ENCODE peak calls at places on chromosomes 7 and 10, in nine cellular contexts. Q is spleen; P is KBM-7; Z is kidney epithelial cell; C is hypothalamus; D is T-helper 17 cell; V is right atrium auricular region; S is endothelial cell; B is activated CD4-positive, alpha-beta memory T cell treated with anti-CD3 and anti-CD28 coated beads for 36 hours. M is an unnamed sample.

GRCh38 chr7:87216701-87217508 is 2.6 kb downstream of the TMEM243 start:
- DNase-seq in Q (no peak), P (peak), Z (peak), C (no peak), D (no peak), V (no peak), S (no peak), B (peak), M (peak)

GRCh38 chr10:128026620-128027281 is 99.5 kb downstream of the MKI67 start:
- DNase-seq in Q (no peak), P (no peak), Z (no peak), C (no peak), D (no peak), V (no peak), S (no peak), B (peak), M (no peak)

GRCh38 chr10:31954410-31955191 is 26.0 kb upstream of the ARHGAP12 start:
- DNase-seq in Q (no peak), P (no peak), Z (no peak), C (no peak), D (no peak), V (no peak), S (no peak), B (no peak), M (no peak)

GRCh38 chr10:96266118-96266770 is 5.1 kb downstream of the BLNK start:
- DNase-seq in Q (no peak), P (no peak), Z (no peak), C (no peak), D (no peak), V (no peak), S (no peak), B (no peak), M (no peak)

GRCh38 chr7:42186181-42186580 is 50.8 kb downstream of the GLI3 start:
- DNase-seq in Q (no peak), P (no peak), Z (no peak), C (no peak), D (no peak), V (no peak), S (peak), B (no peak), M (no peak)

GRCh38 chr7:132609222-132609621 is 33.0 kb upstream of the PLXNA4 start:
- DNase-seq in Q (no peak), P (peak), Z (no peak), C (no peak), D (no peak), V (no peak), S (no peak), B (no peak), M (no peak)

GRCh38 chr10:36666451-36666850 is 458.9 kb upstream of the ANKRD30A start:
- DNase-seq in Q (no peak), P (no peak), Z (no peak), C (no peak), D (no peak), V (no peak), S (no peak), B (no peak), M (no peak)

GRCh38 chr10:101216207-101216607 is 13.1 kb downstream of the LBX1 start:
- DNase-seq in Q (no peak), P (no peak), Z (no peak), C (no peak), D (no peak), V (no peak), S (no peak), B (peak), M (no peak)

GRCh38 chr7:106704000-106704840 is 43.3 kb upstream of the CCDC71L start:
- DNase-seq in Q (no peak), P (no peak), Z (no peak), C (no peak), D (no peak), V (no peak), S (no peak), B (peak), M (peak)

GRCh38 chr7:146496657-146497056 is 380.1 kb downstream of the CNTNAP2 start:
- DNase-seq in Q (no peak), P (no peak), Z (no peak), C (no peak), D (no peak), V (no peak), S (no peak), B (no peak), M (no peak)

GRCh38 chr7:51029586-51030230 is 247.0 kb upstream of the GRB10 start:
- DNase-seq in Q (no peak), P (no peak), Z (no peak), C (no peak), D (no peak), V (no peak), S (no peak), B (no peak), M (no peak)

GRCh38 chr7:41693150-41693997 is 9.5 kb downstream of the INHBA start:
- DNase-seq in Q (no peak), P (no peak), Z (no peak), C (no peak), D (no peak), V (no peak), S (no peak), B (no peak), M (no peak)

GRCh38 chr7:23022258-23022745 is 8.4 kb upstream of the HYCC1 start:
- DNase-seq in Q (no peak), P (no peak), Z (no peak), C (no peak), D (no peak), V (no peak), S (no peak), B (no peak), M (no peak)

GRCh38 chr10:121327727-121328126 is 270.5 kb downstream of the FGFR2 start:
- DNase-seq in Q (no peak), P (no peak), Z (no peak), C (no peak), D (no peak), V (no peak), S (no peak), B (no peak), M (no peak)

GRCh38 chr7:108094933-108095710 is 35.0 kb downstream of the LAMB4 start:
- DNase-seq in Q (no peak), P (no peak), Z (peak), C (no peak), D (no peak), V (peak), S (no peak), B (no peak), M (no peak)

GRCh38 chr10:80202934-80203834 is 2.2 kb downstream of the ANXA11 start:
- DNase-seq in Q (peak), P (peak), Z (no peak), C (no peak), D (peak), V (peak), S (peak), B (peak), M (peak)

GRCh38 chr7:11524476-11525398 is 307.3 kb downstream of the THSD7A start:
- DNase-seq in Q (no peak), P (no peak), Z (no peak), C (no peak), D (no peak), V (no peak), S (no peak), B (no peak), M (no peak)

GRCh38 chr10:84613336-84614021 is 285.1 kb downstream of the CCSER2 start:
- DNase-seq in Q (no peak), P (peak), Z (no peak), C (no peak), D (no peak), V (no peak), S (peak), B (no peak), M (no peak)

GRCh38 chr10:130492266-130492934 is 356.2 kb downstream of the GLRX3 start:
- DNase-seq in Q (peak), P (no peak), Z (no peak), C (no peak), D (no peak), V (no peak), S (no peak), B (no peak), M (no peak)

GRCh38 chr7:140196361-140197217 is 19.8 kb upstream of the KDM7A start:
- DNase-seq in Q (no peak), P (peak), Z (no peak), C (no peak), D (no peak), V (peak), S (no peak), B (no peak), M (no peak)

GRCh38 chr10:11672836-11673235 is 61.4 kb upstream of the USP6NL start:
- DNase-seq in Q (peak), P (no peak), Z (no peak), C (no peak), D (no peak), V (no peak), S (no peak), B (no peak), M (no peak)

GRCh38 chr10:70115948-70116682 is 16.5 kb downstream of the AIFM2 start:
- DNase-seq in Q (peak), P (peak), Z (no peak), C (peak), D (peak), V (no peak), S (peak), B (peak), M (peak)

GRCh38 chr7:20381406-20382034 is 50.8 kb downstream of the ITGB8 start:
- DNase-seq in Q (no peak), P (no peak), Z (no peak), C (no peak), D (no peak), V (no peak), S (no peak), B (no peak), M (no peak)

GRCh38 chr10:71359364-71360046 is 37.2 kb upstream of the CDH23 start:
- DNase-seq in Q (no peak), P (peak), Z (no peak), C (peak), D (no peak), V (peak), S (no peak), B (no peak), M (no peak)

GRCh38 chr7:84744388-84744787 is 442.5 kb downstream of the SEMA3D start:
- DNase-seq in Q (no peak), P (no peak), Z (no peak), C (no peak), D (no peak), V (no peak), S (no peak), B (no peak), M (no peak)

GRCh38 chr7:29445736-29446135 is 117.9 kb upstream of the PRR15 start:
- DNase-seq in Q (no peak), P (no peak), Z (no peak), C (no peak), D (no peak), V (no peak), S (no peak), B (no peak), M (no peak)

GRCh38 chr7:106433377-106433776 is 148.6 kb upstream of the NAMPT start:
- DNase-seq in Q (no peak), P (no peak), Z (no peak), C (no peak), D (no peak), V (no peak), S (no peak), B (no peak), M (no peak)

GRCh38 chr7:75716992-75717626 is 21.6 kb downstream of the HIP1 start:
- DNase-seq in Q (peak), P (no peak), Z (no peak), C (no peak), D (no peak), V (no peak), S (no peak), B (no peak), M (no peak)

GRCh38 chr10:21517134-21517982 is 8.1 kb downstream of the SKIDA1 start:
- DNase-seq in Q (no peak), P (peak), Z (no peak), C (peak), D (peak), V (no peak), S (peak), B (peak), M (peak)